ENCODE peak calls at places on chromosomes 1 and 21, in seven cellular contexts. J is stimulated activated CD8-positive, alpha-beta memory T cell treated with anti-CD3 and anti-CD28 coated beads, Interleukin-4, amount 100 ng/mL, for 1 hour; N is activated CD4-positive, CD25-positive, alpha-beta regulatory T cell; S is prostate gland; W is T-helper 9 cell; C is fibroblast of mammary gland; A is cardiac muscle cell. I is an unnamed sample.

GRCh38 chr1:2330511-2331199 is 60.7 kb downstream of the MORN1 start:
- DNase-seq in N (no peak), S (no peak), A (peak), W (no peak), C (peak), J (no peak), I (no peak)

GRCh38 chr1:204513117-204513716 is 3.0 kb upstream of the MDM4 start:
- DNase-seq in C (no peak), S (no peak), A (no peak), W (peak), J (no peak), N (no peak), I (no peak)

GRCh38 chr1:154115180-154115579 is 39.7 kb downstream of the NUP210L start:
- DNase-seq in S (no peak), A (peak), N (no peak), J (no peak), W (no peak), C (no peak), I (no peak)

GRCh38 chr1:219040291-219040690 is 133.4 kb upstream of the LYPLAL1 start:
- DNase-seq in S (no peak), J (no peak), N (no peak), A (no peak), W (no peak), C (no peak), I (no peak)

GRCh38 chr1:119506941-119507340 is at the start of gene HSD3B1:
- DNase-seq in A (no peak), W (no peak), C (no peak), J (no peak), N (no peak), S (no peak), I (no peak)

GRCh38 chr1:105544475-105544874 is 1512.0 kb upstream of the PRMT6 start:
- DNase-seq in W (no peak), C (peak), N (no peak), J (no peak), A (no peak), S (no peak), I (no peak)

GRCh38 chr1:159188375-159188788 is 16.3 kb upstream of the ACKR1 start:
- DNase-seq in A (peak), C (peak), J (no peak), W (no peak), N (no peak), S (no peak), I (no peak)

GRCh38 chr1:112995890-112996289 is 39.9 kb upstream of the SLC16A1 start:
- DNase-seq in C (peak), S (no peak), W (no peak), J (no peak), A (no peak), N (no peak), I (no peak)

GRCh38 chr1:214660900-214661299 is 57.9 kb downstream of the CENPF start:
- DNase-seq in J (no peak), N (no peak), A (peak), W (no peak), C (peak), S (no peak), I (no peak)

GRCh38 chr1:178513278-178513983 is 522 bp downstream of the TEX35 start:
- DNase-seq in S (no peak), C (peak), N (no peak), W (no peak), A (peak), J (no peak), I (no peak)

GRCh38 chr1:202362212-202362611 is 13.7 kb downstream of the PPP1R12B start:
- DNase-seq in C (no peak), S (no peak), N (no peak), W (no peak), J (no peak), A (no peak), I (no peak)

GRCh38 chr1:43619314-43619790 is 30.6 kb upstream of the KDM4A start:
- DNase-seq in S (no peak), N (no peak), C (no peak), A (no peak), J (no peak), W (no peak), I (no peak)

GRCh38 chr1:200530551-200531261 is 89.8 kb downstream of the KIF14 start:
- DNase-seq in W (peak), S (no peak), A (no peak), C (no peak), N (peak), J (no peak), I (peak)

GRCh38 chr21:41815652-41816582 is 49.1 kb upstream of the RIPK4 start:
- DNase-seq in J (no peak), S (no peak), W (no peak), C (no peak), N (no peak), A (no peak), I (no peak)

GRCh38 chr1:201364808-201365105 is 12.7 kb downstream of the TNNT2 start:
- DNase-seq in S (no peak), J (no peak), W (no peak), A (no peak), C (no peak), N (no peak), I (no peak)

GRCh38 chr1:211752951-211753486 is 77.5 kb downstream of the LPGAT1 start:
- DNase-seq in A (peak), J (no peak), N (no peak), S (no peak), W (no peak), C (no peak), I (no peak)

GRCh38 chr1:154342836-154343472 is 17.6 kb downstream of the ATP8B2 start:
- DNase-seq in J (peak), C (no peak), W (peak), A (no peak), S (no peak), N (peak), I (peak)

GRCh38 chr1:27872802-27873665 is 690 bp downstream of the THEMIS2 start:
- DNase-seq in W (no peak), N (no peak), S (no peak), A (peak), C (peak), J (no peak), I (no peak)

GRCh38 chr21:16811011-16811410 is 701.8 kb upstream of the CXADR start:
- DNase-seq in W (no peak), S (no peak), J (no peak), A (no peak), C (peak), N (no peak), I (no peak)

GRCh38 chr1:208291923-208292711 is 47.9 kb upstream of the PLXNA2 start:
- DNase-seq in S (no peak), C (peak), A (peak), N (no peak), W (no peak), J (no peak), I (no peak)

GRCh38 chr1:85975770-85976386 is 180.7 kb downstream of the COL24A1 start:
- DNase-seq in C (no peak), A (no peak), S (no peak), W (no peak), J (no peak), N (no peak), I (no peak)

GRCh38 chr1:29789221-29789909 is 553.0 kb downstream of the PTPRU start:
- DNase-seq in A (no peak), N (no peak), J (no peak), S (peak), W (no peak), C (no peak), I (no peak)